ENCODE peak calls at places on chromosomes 3 and 15, in four cellular contexts. N is activated CD8-positive, alpha-beta memory T cell treated with anti-CD3 and anti-CD28 coated beads, Interleukin-2, amount 50 U/mL, for 4 hours; H is GM13977; A is left cardiac atrium. C is an unnamed sample.

GRCh38 chr15:63600646-63601025 is 3.4 kb downstream of the FBXL22 start:
- DNase-seq in N (peak), H (peak), A (peak), C (peak)

GRCh38 chr3:49028298-49028672 is 913 bp downstream of the IMPDH2 start:
- DNase-seq in N (no peak), H (no peak), A (no peak), C (no peak)

GRCh38 chr15:58694641-58695398 is 54.7 kb downstream of the ADAM10 start:
- DNase-seq in N (no peak), H (no peak), A (no peak), C (no peak)

GRCh38 chr3:177013681-177014280 is 183.5 kb downstream of the TBL1XR1 start:
- DNase-seq in N (no peak), H (no peak), A (no peak), C (no peak)

GRCh38 chr15:92545996-92546395 is 109.6 kb downstream of the FAM174B start:
- DNase-seq in N (no peak), H (no peak), A (no peak), C (no peak)

GRCh38 chr3:115831864-115832263 is 208.6 kb downstream of the GAP43 start:
- DNase-seq in N (no peak), H (no peak), A (no peak), C (no peak)

GRCh38 chr15:67146875-67147381 is 81.5 kb downstream of the SMAD3 start:
- DNase-seq in N (no peak), H (no peak), A (peak), C (no peak)

GRCh38 chr3:185658504-185658912 is 72.4 kb downstream of the SENP2 start:
- DNase-seq in N (no peak), H (no peak), A (peak), C (no peak)

GRCh38 chr3:52438104-52438376 is 6.9 kb downstream of the SEMA3G start:
- DNase-seq in N (no peak), H (no peak), A (no peak), C (no peak)

GRCh38 chr3:188370081-188370830 is 216.3 kb downstream of the LPP start:
- DNase-seq in N (no peak), H (no peak), A (no peak), C (no peak)

GRCh38 chr3:10447527-10448260 is 57.7 kb downstream of the ATP2B2 start:
- DNase-seq in N (no peak), H (no peak), A (no peak), C (no peak)

GRCh38 chr15:64844576-64845140 is 2.9 kb downstream of the PLEKHO2 start:
- DNase-seq in N (no peak), H (peak), A (no peak), C (no peak)

GRCh38 chr3:152213086-152213674 is 55.5 kb upstream of the MBNL1 start:
- DNase-seq in N (no peak), H (no peak), A (no peak), C (no peak)

GRCh38 chr3:62238003-62238402 is 135.3 kb downstream of the FEZF2 start:
- DNase-seq in N (no peak), H (no peak), A (no peak), C (peak)

GRCh38 chr3:184298759-184299487 is at the start of gene PSMD2:
- DNase-seq in N (peak), H (peak), A (peak), C (peak)

GRCh38 chr15:39079296-39079834 is 501.5 kb upstream of the THBS1 start:
- DNase-seq in N (no peak), H (no peak), A (no peak), C (no peak)

GRCh38 chr3:47009225-47010049 is 30.0 kb downstream of the NBEAL2 start:
- DNase-seq in N (peak), H (peak), A (peak), C (no peak)

GRCh38 chr3:42192334-42193200 is 73.4 kb downstream of the CCK start:
- DNase-seq in N (no peak), H (no peak), A (no peak), C (peak)

GRCh38 chr3:28124882-28125281 is 116.5 kb upstream of the CMC1 start:
- DNase-seq in N (no peak), H (peak), A (no peak), C (no peak)